ENCODE peak calls at places on chromosomes 11 and 22, in four cellular contexts. One of them, this sample, is unnamed.

GRCh38 chr11:126740857-126741256 is 259.7 kb downstream of the KIRREL3 start:
- DNase-seq in kidney: no peak
- DNase-seq in Caco-2: no peak
- DNase-seq in heart right ventricle: no peak
- DNase-seq in this sample: no peak

GRCh38 chr11:43579171-43579918 is 101.2 kb upstream of the HSD17B12 start:
- DNase-seq in kidney: peak; percentile 74
- DNase-seq in Caco-2: no peak
- DNase-seq in heart right ventricle: no peak
- DNase-seq in this sample: no peak

GRCh38 chr11:70577948-70578347 is 179.6 kb downstream of the CTTN start:
- DNase-seq in kidney: no peak
- DNase-seq in Caco-2: peak; percentile 26
- DNase-seq in heart right ventricle: no peak
- DNase-seq in this sample: peak; percentile 23

GRCh38 chr11:29750392-29750791 is 266.4 kb downstream of the KCNA4 start:
- DNase-seq in kidney: no peak
- DNase-seq in Caco-2: no peak
- DNase-seq in heart right ventricle: no peak
- DNase-seq in this sample: no peak

GRCh38 chr11:73374130-73374529 is 2.1 kb upstream of the RELT start:
- DNase-seq in kidney: no peak
- DNase-seq in Caco-2: no peak
- DNase-seq in heart right ventricle: no peak
- DNase-seq in this sample: no peak

GRCh38 chr11:15944460-15944859 is 411.9 kb downstream of the SOX6 start:
- DNase-seq in kidney: no peak
- DNase-seq in Caco-2: no peak
- DNase-seq in heart right ventricle: no peak
- DNase-seq in this sample: no peak

GRCh38 chr22:29309332-29310064 is 3.0 kb downstream of the GAS2L1 start:
- DNase-seq in kidney: peak; percentile 83
- DNase-seq in Caco-2: peak; percentile 42
- DNase-seq in heart right ventricle: peak; percentile 79
- DNase-seq in this sample: peak; percentile 57

GRCh38 chr11:29019960-29020683 is 911.9 kb downstream of the METTL15 start:
- DNase-seq in kidney: no peak
- DNase-seq in Caco-2: no peak
- DNase-seq in heart right ventricle: no peak
- DNase-seq in this sample: no peak

GRCh38 chr22:32106930-32107329 is 52.2 kb downstream of the C22orf42 start:
- DNase-seq in kidney: no peak
- DNase-seq in Caco-2: no peak
- DNase-seq in heart right ventricle: no peak
- DNase-seq in this sample: no peak

GRCh38 chr22:18156878-18157713 is 7.1 kb downstream of the USP18 start:
- DNase-seq in kidney: no peak
- DNase-seq in Caco-2: peak; percentile 77
- DNase-seq in heart right ventricle: peak; percentile 42
- DNase-seq in this sample: no peak

GRCh38 chr11:69086152-69086551 is 37.4 kb downstream of the TPCN2 start:
- DNase-seq in kidney: no peak
- DNase-seq in Caco-2: no peak
- DNase-seq in heart right ventricle: no peak
- DNase-seq in this sample: no peak

GRCh38 chr11:119722281-119722794 is 6.7 kb downstream of the NECTIN1 start:
- DNase-seq in kidney: no peak
- DNase-seq in Caco-2: no peak
- DNase-seq in heart right ventricle: no peak
- DNase-seq in this sample: no peak

GRCh38 chr11:3080733-3081385 is 23.6 kb upstream of the CARS1 start:
- DNase-seq in kidney: peak; percentile 37
- DNase-seq in Caco-2: no peak
- DNase-seq in heart right ventricle: no peak
- DNase-seq in this sample: no peak

GRCh38 chr22:39717099-39717498 is 146.5 kb downstream of the CACNA1I start:
- DNase-seq in kidney: peak; percentile 12
- DNase-seq in Caco-2: no peak
- DNase-seq in heart right ventricle: no peak
- DNase-seq in this sample: no peak

GRCh38 chr11:64849600-64850356 is 5.3 kb upstream of the CDC42BPG start:
- DNase-seq in kidney: no peak
- DNase-seq in Caco-2: no peak
- DNase-seq in heart right ventricle: peak; percentile 72
- DNase-seq in this sample: no peak

GRCh38 chr11:3135491-3136440 is 29.3 kb downstream of the OSBPL5 start:
- DNase-seq in kidney: peak; percentile 58
- DNase-seq in Caco-2: no peak
- DNase-seq in heart right ventricle: peak; percentile 32
- DNase-seq in this sample: no peak

GRCh38 chr11:19075636-19076035 is 15.1 kb upstream of the MRGPRX2 start:
- DNase-seq in kidney: no peak
- DNase-seq in Caco-2: no peak
- DNase-seq in heart right ventricle: no peak
- DNase-seq in this sample: no peak

GRCh38 chr11:102564110-102564509 is 33.6 kb upstream of the MMP7 start:
- DNase-seq in kidney: no peak
- DNase-seq in Caco-2: no peak
- DNase-seq in heart right ventricle: no peak
- DNase-seq in this sample: no peak

GRCh38 chr22:31102441-31103081 is 4.8 kb downstream of the SELENOM start:
- DNase-seq in kidney: peak; percentile 91
- DNase-seq in Caco-2: peak; percentile 63
- DNase-seq in heart right ventricle: peak; percentile 67
- DNase-seq in this sample: peak; percentile 73

GRCh38 chr22:39252461-39253391 is 7.9 kb upstream of the PDGFB start:
- DNase-seq in kidney: no peak
- DNase-seq in Caco-2: no peak
- DNase-seq in heart right ventricle: no peak
- DNase-seq in this sample: no peak

GRCh38 chr22:22943521-22944267 is 56.1 kb downstream of the IGLL5 start:
- DNase-seq in kidney: no peak
- DNase-seq in Caco-2: no peak
- DNase-seq in heart right ventricle: no peak
- DNase-seq in this sample: no peak

GRCh38 chr11:59822989-59823566 is 12.5 kb upstream of the MRPL16 start:
- DNase-seq in kidney: no peak
- DNase-seq in Caco-2: peak; percentile 52
- DNase-seq in heart right ventricle: no peak
- DNase-seq in this sample: no peak

GRCh38 chr11:83881428-83881827 is 595.3 kb upstream of the CCDC90B start:
- DNase-seq in kidney: no peak
- DNase-seq in Caco-2: no peak
- DNase-seq in heart right ventricle: no peak
- DNase-seq in this sample: no peak

GRCh38 chr11:92811341-92811740 is 158.1 kb upstream of the MTNR1B start:
- DNase-seq in kidney: no peak
- DNase-seq in Caco-2: no peak
- DNase-seq in heart right ventricle: no peak
- DNase-seq in this sample: no peak

GRCh38 chr22:38824587-38824986 is 19.2 kb downstream of the NPTXR start:
- DNase-seq in kidney: peak; percentile 74
- DNase-seq in Caco-2: peak; percentile 69
- DNase-seq in heart right ventricle: peak; percentile 49
- DNase-seq in this sample: no peak

GRCh38 chr22:23899042-23899745 is 5.0 kb downstream of the MIF start:
- DNase-seq in kidney: no peak
- DNase-seq in Caco-2: no peak
- DNase-seq in heart right ventricle: no peak
- DNase-seq in this sample: no peak

GRCh38 chr22:28544431-28544868 is 135.2 kb downstream of the TTC28 start:
- DNase-seq in kidney: no peak
- DNase-seq in Caco-2: peak; percentile 70
- DNase-seq in heart right ventricle: no peak
- DNase-seq in this sample: no peak

GRCh38 chr22:50672471-50673230 is at the start of gene SHANK3:
- DNase-seq in kidney: peak; percentile 86
- DNase-seq in Caco-2: no peak
- DNase-seq in heart right ventricle: peak; percentile 81
- DNase-seq in this sample: no peak

GRCh38 chr11:125412177-125412496 is 83.9 kb downstream of the FEZ1 start:
- DNase-seq in kidney: peak; percentile 49
- DNase-seq in Caco-2: no peak
- DNase-seq in heart right ventricle: no peak
- DNase-seq in this sample: no peak

GRCh38 chr11:58060939-58061672 is 30.4 kb downstream of the OR6Q1 start:
- DNase-seq in kidney: no peak
- DNase-seq in Caco-2: no peak
- DNase-seq in heart right ventricle: no peak
- DNase-seq in this sample: no peak
- H3K4me1 ChIP-seq in kidney: peaks cover 6% of the 10 kb centered on the region
- H3K4me1 ChIP-seq in Caco-2: peaks cover 33% of the 10 kb centered on the region
- H3K4me1 ChIP-seq in heart right ventricle: no peaks in the 10 kb centered on the region
- H3K4me1 ChIP-seq in this sample: peaks cover 3% of the 10 kb centered on the region

GRCh38 chr22:44451016-44451415 is 47.0 kb downstream of the RTL6 start:
- DNase-seq in kidney: peak; percentile 31
- DNase-seq in Caco-2: no peak
- DNase-seq in heart right ventricle: no peak
- DNase-seq in this sample: no peak

GRCh38 chr22:44449061-44449682 is 48.9 kb downstream of the RTL6 start:
- DNase-seq in kidney: peak; percentile 64
- DNase-seq in Caco-2: no peak
- DNase-seq in heart right ventricle: no peak
- DNase-seq in this sample: no peak

GRCh38 chr22:44450503-44450902 is 47.5 kb downstream of the RTL6 start:
- DNase-seq in kidney: peak; percentile 41
- DNase-seq in Caco-2: no peak
- DNase-seq in heart right ventricle: no peak
- DNase-seq in this sample: no peak

GRCh38 chr22:44448271-44448780 is 49.7 kb downstream of the RTL6 start:
- DNase-seq in kidney: peak; percentile 81
- DNase-seq in Caco-2: no peak
- DNase-seq in heart right ventricle: peak; percentile 70
- DNase-seq in this sample: peak; percentile 88

DNA sequence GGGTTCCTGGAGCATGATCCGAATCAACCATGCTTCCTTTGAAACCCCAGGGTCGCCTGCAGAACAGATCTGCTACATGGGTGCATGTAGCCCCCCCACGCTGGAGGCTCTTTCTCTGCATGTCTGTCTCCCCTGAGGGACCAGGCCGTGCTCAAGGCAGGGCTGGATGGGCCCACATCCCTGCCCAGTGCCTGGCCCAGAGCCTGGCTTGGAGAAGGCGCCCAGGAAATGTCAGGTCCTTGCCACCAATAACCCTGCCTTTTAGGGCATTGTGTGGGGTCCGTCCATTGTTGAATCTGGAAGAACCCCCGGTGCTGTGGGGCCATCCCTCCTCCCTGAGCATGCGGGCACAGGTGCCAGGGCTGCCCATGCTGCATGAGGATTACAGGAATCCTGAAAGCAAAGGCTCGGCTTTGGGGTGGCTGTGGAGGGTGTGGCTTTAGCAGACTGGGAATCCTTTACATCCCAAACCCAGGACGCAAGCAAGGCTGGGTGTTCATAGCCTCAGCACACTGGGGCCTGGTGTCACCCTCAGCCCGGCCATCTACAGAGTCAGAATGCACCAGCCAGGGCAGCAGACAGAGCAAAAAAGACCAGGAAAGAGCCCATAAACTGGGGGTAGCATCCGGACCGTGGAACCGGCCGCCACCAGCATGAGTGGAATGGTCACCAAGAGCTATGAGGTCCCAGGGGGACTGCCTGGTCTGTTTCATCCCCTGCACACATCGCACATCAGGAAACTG is 48.2 kb downstream of the RTL6 start:
- DNase-seq in kidney: peak; percentile 46
- DNase-seq in Caco-2: no peak
- DNase-seq in heart right ventricle: no peak
- DNase-seq in this sample: no peak
- H3K36me3 ChIP-seq in kidney: no peaks in the 10 kb centered on the region
- H3K36me3 ChIP-seq in Caco-2: no peaks in the 10 kb centered on the region
- H3K36me3 ChIP-seq in heart right ventricle: no peaks in the 10 kb centered on the region
- H3K36me3 ChIP-seq in this sample: no peaks in the 10 kb centered on the region

DNA sequence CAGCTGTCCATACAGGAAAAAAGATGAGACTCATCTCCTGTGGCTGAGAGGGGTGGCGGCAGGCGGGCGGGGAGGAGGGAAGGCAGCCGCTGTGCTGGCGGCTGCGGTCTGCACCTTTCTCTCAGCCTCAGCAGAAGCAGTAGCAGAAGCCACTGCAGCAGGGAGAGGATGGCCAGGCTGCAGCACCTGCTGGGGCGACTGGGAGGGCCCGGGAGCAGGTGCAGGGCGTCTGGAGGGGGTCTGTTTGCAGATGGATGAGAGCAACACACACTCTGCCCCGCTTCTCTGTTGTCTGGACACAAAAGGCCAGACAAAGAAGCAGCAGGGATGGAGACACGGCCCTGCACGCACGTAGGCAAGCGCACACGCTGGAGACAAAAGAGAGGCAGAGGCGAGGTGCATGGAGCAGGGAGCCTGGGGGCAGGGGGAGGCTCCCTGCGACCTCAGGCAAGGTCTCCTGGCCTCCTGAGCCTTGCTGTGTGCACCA is 9.3 kb upstream of the MIAT start:
- DNase-seq in kidney: no peak
- DNase-seq in Caco-2: no peak
- DNase-seq in heart right ventricle: no peak
- DNase-seq in this sample: no peak
- H3K4me1 ChIP-seq in kidney: peaks cover 3% of the 10 kb centered on the region
- H3K4me1 ChIP-seq in Caco-2: peaks cover 4% of the 10 kb centered on the region
- H3K4me1 ChIP-seq in heart right ventricle: no peaks in the 10 kb centered on the region
- H3K4me1 ChIP-seq in this sample: peaks cover 4% of the 10 kb centered on the region

DNA sequence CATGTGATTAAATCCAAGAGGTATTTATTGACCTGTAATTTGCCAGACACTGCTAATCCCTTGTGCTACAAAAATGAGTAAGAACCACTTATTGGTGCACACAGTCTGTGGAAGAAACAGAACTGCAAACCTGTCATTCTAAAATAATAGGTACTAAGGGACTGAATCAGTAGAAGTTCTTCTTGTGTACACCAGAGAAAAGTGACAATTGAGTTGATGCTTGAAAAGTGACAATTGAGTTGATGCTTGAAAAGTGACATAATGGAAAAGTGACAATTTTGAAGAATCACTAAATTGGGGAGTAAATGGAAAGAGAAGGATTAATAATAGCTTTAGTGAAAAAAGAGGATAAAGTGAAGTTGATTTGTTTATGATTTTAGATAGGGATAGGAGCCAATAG is 56.4 kb downstream of the DKK3 start:
- DNase-seq in kidney: no peak
- DNase-seq in Caco-2: no peak
- DNase-seq in heart right ventricle: no peak
- DNase-seq in this sample: no peak
- H3K36me3 ChIP-seq in kidney: peaks cover 28% of the 10 kb centered on the region
- H3K36me3 ChIP-seq in Caco-2: peaks cover 1% of the 10 kb centered on the region
- H3K36me3 ChIP-seq in heart right ventricle: peaks cover 10% of the 10 kb centered on the region
- H3K36me3 ChIP-seq in this sample: peaks cover 85% of the 10 kb centered on the region

GRCh38 chr22:19988331-19988808 is 28.3 kb downstream of the ARVCF start:
- DNase-seq in kidney: peak; percentile 71
- DNase-seq in Caco-2: no peak
- DNase-seq in heart right ventricle: peak; percentile 9
- DNase-seq in this sample: no peak
- H3K4me1 ChIP-seq in kidney: no peaks in the 10 kb centered on the region
- H3K4me1 ChIP-seq in Caco-2: no peaks in the 10 kb centered on the region
- H3K4me1 ChIP-seq in heart right ventricle: peaks cover 47% of the 10 kb centered on the region
- H3K4me1 ChIP-seq in this sample: peaks cover 15% of the 10 kb centered on the region